ENCODE peak calls at places on chromosomes 2 and 18, in six cellular contexts. M, L, Y, Q, N and A are unnamed samples.

GRCh38 chr2:70523996-70524965 is 29.3 kb downstream of the TGFA start:
- DNase-seq in M (peak; percentile 23), L (no peak), Y (peak; percentile 86), Q (peak; percentile 93), N (peak; percentile 95), A (peak; percentile 73)

GRCh38 chr2:64989982-64990614 is 899 bp downstream of the SLC1A4 start:
- DNase-seq in M (no peak), L (no peak), Y (no peak), Q (no peak), N (peak; percentile 70), A (no peak)

GRCh38 chr2:110659248-110659647 is 18.6 kb downstream of the BUB1 start:
- DNase-seq in M (no peak), L (no peak), Y (peak; percentile 73), Q (peak; percentile 41), N (no peak), A (peak; percentile 69)

GRCh38 chr2:177753682-177754475 is 318.7 kb downstream of the PDE11A start:
- DNase-seq in M (peak; percentile 94), L (peak; percentile 87), Y (peak; percentile 68), Q (peak; percentile 92), N (peak; percentile 69), A (no peak)

GRCh38 chr18:52894801-52895200 is 554.8 kb downstream of the DCC start:
- DNase-seq in M (no peak), L (no peak), Y (no peak), Q (no peak), N (no peak), A (no peak)

GRCh38 chr2:38610851-38611801 is 8.4 kb upstream of the HNRNPLL start:
- DNase-seq in M (peak; percentile 69), L (no peak), Y (peak; percentile 72), Q (peak; percentile 28), N (peak; percentile 62), A (no peak)

GRCh38 chr2:197121255-197121654 is 189.3 kb downstream of the ANKRD44 start:
- DNase-seq in M (no peak), L (no peak), Y (no peak), Q (no peak), N (no peak), A (no peak)

GRCh38 chr2:231666171-231667095 is 41.9 kb upstream of the PTMA start:
- DNase-seq in M (peak; percentile 87), L (peak; percentile 99), Y (peak; percentile 86), Q (peak; percentile 96), N (peak; percentile 100), A (peak; percentile 89)

GRCh38 chr18:58288922-58289797 is 245.1 kb downstream of the NEDD4L start:
- DNase-seq in M (no peak), L (no peak), Y (peak; percentile 80), Q (peak; percentile 29), N (peak; percentile 11), A (peak; percentile 69)

GRCh38 chr2:30230855-30231725 is at the start of gene LBH:
- DNase-seq in M (peak; percentile 71), L (peak; percentile 93), Y (peak; percentile 79), Q (peak; percentile 88), N (no peak), A (no peak)

GRCh38 chr2:170276056-170276455 is 98.1 kb downstream of the MYO3B start:
- DNase-seq in M (no peak), L (no peak), Y (no peak), Q (no peak), N (no peak), A (no peak)

GRCh38 chr2:239594772-239595608 is 194.2 kb upstream of the HDAC4 start:
- DNase-seq in M (no peak), L (peak; percentile 41), Y (no peak), Q (no peak), N (no peak), A (no peak)

GRCh38 chr2:55099878-55100820 is 49.9 kb upstream of the RTN4 start:
- DNase-seq in M (peak; percentile 85), L (no peak), Y (peak; percentile 77), Q (peak; percentile 87), N (peak; percentile 72), A (no peak)

DNA sequence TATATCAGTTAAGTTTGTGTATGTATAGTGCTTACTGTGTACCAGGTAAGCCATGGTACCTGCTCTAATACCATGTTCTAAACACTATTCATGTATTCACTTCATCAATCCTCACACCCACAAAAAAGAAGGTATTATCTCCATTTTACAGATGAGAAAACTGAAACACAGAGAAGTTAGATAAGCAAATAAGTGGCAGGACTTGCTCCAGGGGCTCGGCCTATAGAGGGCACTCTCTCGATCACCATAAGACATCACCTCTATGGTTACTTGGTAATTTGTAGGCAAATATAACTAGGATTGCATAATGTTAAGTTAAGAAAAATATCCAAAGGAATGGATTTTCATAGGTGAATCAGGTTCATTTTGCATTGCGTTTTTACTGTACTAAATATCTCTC is 118.1 kb upstream of the FN1 start:
- DNase-seq in M (no peak), L (no peak), Y (no peak), Q (no peak), N (peak; percentile 26), A (no peak)
- TF ChIP-seq CTCF in M (peak; percentile 22), L (no peak), Y (no peak), Q (no peak), N (peak; percentile 33), A (peak; percentile 20)

GRCh38 chr2:66575625-66576371 is 140.9 kb downstream of the MEIS1 start:
- DNase-seq in M (peak; percentile 52), L (peak; percentile 89), Y (peak; percentile 42), Q (peak; percentile 31), N (no peak), A (no peak)

GRCh38 chr2:66578067-66578852 is 143.3 kb downstream of the MEIS1 start:
- DNase-seq in M (peak; percentile 41), L (peak; percentile 72), Y (no peak), Q (peak; percentile 18), N (no peak), A (no peak)

GRCh38 chr2:66576381-66577330 is 141.7 kb downstream of the MEIS1 start:
- DNase-seq in M (peak; percentile 62), L (peak; percentile 86), Y (peak; percentile 42), Q (peak; percentile 38), N (no peak), A (no peak)

GRCh38 chr2:66578853-66579158 is 143.9 kb downstream of the MEIS1 start:
- DNase-seq in M (no peak), L (no peak), Y (no peak), Q (no peak), N (no peak), A (no peak)

DNA sequence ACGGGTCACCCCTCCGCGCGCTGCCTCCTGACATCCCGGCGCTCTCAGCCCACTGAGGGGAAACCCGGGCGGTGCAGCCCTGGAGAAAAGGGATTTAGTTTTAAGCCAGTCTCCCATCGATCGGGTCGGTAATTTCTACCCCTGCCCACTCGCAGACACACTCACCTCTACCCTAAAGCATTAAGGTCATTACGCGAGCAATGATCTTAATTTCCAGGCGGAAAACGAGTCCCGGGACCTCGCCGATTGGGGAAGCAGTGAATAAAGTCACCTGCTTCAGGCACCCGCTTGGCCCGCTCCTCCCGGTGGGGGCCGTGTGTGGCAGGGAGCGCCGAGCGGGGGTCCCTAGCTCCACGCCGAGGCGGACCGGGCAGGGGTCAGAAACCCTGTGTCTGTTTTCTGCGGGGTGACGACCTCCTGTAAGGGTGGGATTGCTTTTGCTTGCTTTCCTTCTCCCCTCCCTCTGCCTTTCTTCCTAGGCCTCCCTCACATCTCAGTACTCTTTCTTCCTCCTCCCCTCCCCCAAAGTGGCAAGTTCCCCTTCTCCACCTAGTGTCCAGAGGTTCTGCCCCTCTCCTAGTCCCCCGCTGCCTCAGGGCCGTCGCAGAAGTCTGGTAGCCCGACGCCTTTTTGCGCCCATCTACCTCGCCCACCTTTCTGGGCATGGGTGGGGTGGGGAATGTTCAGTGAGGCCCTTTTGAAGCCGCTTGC is 142.6 kb downstream of the MEIS1 start:
- DNase-seq in M (peak; percentile 29), L (peak; percentile 82), Y (no peak), Q (no peak), N (no peak), A (no peak)
- H3K4me3 ChIP-seq in M (peak overlapping the region; percentile 55), L (peak overlapping the region; percentile 73), Y (peak overlapping the region; percentile 53), Q (peak overlapping the region; percentile 69), N (no peak overlapping the region), A (peak overlapping the region; percentile 50)

GRCh38 chr18:26159353-26159752 is 25.7 kb downstream of the PSMA8 start:
- DNase-seq in M (peak; percentile 7), L (no peak), Y (no peak), Q (no peak), N (peak; percentile 4), A (no peak)
- TF ChIP-seq CTCF in M (no peak), L (no peak), Y (no peak), Q (peak; percentile 26), N (no peak), A (peak; percentile 11)

DNA sequence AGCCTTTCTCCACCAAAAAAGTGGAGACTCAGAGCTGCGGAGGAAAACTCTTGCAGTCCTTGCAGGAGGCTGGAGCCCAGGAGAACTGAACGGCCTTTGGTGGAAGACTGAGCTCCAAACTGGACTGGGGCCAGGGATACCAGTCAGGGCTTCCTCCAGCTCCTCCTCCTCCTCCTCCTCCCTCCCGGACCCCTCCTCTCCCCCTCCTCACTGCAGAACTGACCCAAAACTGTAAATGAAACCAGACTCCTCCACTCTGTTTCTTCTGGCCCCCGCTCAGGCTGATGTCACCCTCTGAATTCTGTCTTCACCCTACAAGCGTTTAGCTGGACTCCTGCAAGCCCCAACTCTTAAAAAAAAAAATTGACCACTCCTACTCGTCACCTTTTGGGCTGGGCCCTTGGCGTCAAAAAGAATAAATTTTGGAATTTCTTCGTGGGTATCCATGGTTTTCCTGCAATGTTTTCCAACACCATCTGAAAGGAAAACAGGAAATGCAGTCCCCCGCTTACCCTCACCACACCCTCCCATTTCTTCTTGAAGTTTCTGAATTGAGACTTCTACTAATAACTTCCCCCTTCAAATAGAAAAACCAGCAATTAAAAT is at the start of gene COL6A3:
- DNase-seq in M (peak; percentile 98), L (peak; percentile 94), Y (peak; percentile 71), Q (peak; percentile 97), N (no peak), A (no peak)
- H3K4me3 ChIP-seq in M (peak within 1 kb of the TSS; percentile 100), L (peak within 1 kb of the TSS; percentile 66), Y (peak within 1 kb of the TSS; percentile 94), Q (peak within 1 kb of the TSS; percentile 96), N (no peak within 1 kb of the TSS), A (no peak within 1 kb of the TSS)

GRCh38 chr2:15511686-15512085 is 49.4 kb downstream of the NBAS start:
- DNase-seq in M (no peak), L (no peak), Y (no peak), Q (no peak), N (no peak), A (no peak)
- TF ChIP-seq CTCF in M (no peak), L (no peak), Y (no peak), Q (no peak), N (no peak), A (no peak)

DNA sequence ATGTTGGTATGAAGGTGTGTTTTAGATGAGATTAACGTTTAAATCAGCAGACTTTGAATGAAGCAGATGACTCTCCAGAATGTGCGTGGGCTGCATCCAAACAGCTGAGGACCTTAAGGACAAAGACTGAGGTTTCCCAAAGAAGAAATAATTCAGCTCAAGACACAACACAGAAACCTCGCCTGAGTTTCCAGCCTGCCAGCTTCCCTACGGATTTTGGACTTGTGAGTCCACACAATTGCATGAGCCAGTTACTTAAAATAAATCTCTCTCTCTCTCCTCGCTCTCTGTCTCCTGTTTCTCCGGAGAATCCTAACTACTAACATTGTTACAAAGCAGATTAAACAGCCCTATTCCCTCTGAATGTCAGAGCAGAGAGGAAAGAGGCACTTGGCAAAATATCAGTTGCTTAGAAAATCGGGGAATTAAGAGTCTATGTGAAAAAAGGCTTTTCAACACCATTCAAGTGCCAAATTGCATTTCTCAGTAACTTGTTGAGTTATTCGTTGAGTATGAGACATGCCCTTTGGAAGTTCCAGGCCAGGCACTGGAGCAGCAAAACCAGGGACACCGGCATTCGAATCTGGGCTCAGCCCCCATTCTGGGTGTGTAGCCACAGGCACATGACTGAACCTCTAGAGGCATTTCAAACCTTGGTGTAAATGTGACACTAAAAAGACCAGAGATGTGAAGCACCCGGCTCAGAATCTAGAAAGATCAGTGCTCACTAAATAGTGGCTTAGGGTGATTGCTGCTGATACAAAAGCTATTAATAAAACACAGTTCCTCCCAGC is 174.6 kb upstream of the PID1 start:
- DNase-seq in M (peak; percentile 88), L (peak; percentile 87), Y (peak; percentile 76), Q (peak; percentile 63), N (no peak), A (peak; percentile 57)
- H3K4me3 ChIP-seq in M (peak overlapping the region; percentile 8), L (no peak overlapping the region), Y (no peak overlapping the region), Q (peak overlapping the region; percentile 41), N (no peak overlapping the region), A (peak overlapping the region; percentile 1)